ENCODE peak calls at places on chromosomes 16 and 17, in four cellular contexts. M is lower lobe of right lung, Z is fibroblast of mammary gland, N is A549. D is an unnamed sample.

GRCh38 chr17:30476726-30477082 is 504 bp upstream of the GOSR1 start:
- DNase-seq in M (no peak), Z (peak; percentile 10), N (no peak), D (no peak)

GRCh38 chr16:52035406-52035805 is 511.5 kb downstream of the TOX3 start:
- DNase-seq in M (no peak), Z (no peak), N (no peak), D (no peak)

GRCh38 chr16:84446086-84446485 is 58.4 kb downstream of the MEAK7 start:
- DNase-seq in M (peak; percentile 6), Z (no peak), N (no peak), D (no peak)

GRCh38 chr17:76432712-76433336 is 20.1 kb downstream of the UBE2O start:
- DNase-seq in M (no peak), Z (peak; percentile 51), N (no peak), D (no peak)

GRCh38 chr16:88652763-88653065 is 1.9 kb upstream of the CYBA start:
- DNase-seq in M (no peak), Z (no peak), N (no peak), D (no peak)

GRCh38 chr16:74501484-74502479 is 80.5 kb upstream of the CLEC18B start:
- DNase-seq in M (no peak), Z (no peak), N (no peak), D (no peak)

GRCh38 chr17:16926591-16927451 is 45.1 kb downstream of the TNFRSF13B start:
- DNase-seq in M (peak; percentile 38), Z (no peak), N (no peak), D (no peak)

GRCh38 chr16:84357191-84357651 is 11.1 kb upstream of the ATP2C2 start:
- DNase-seq in M (no peak), Z (peak; percentile 35), N (no peak), D (no peak)

GRCh38 chr17:42323268-42323773 is 35.0 kb downstream of the STAT5A start:
- DNase-seq in M (no peak), Z (no peak), N (no peak), D (no peak)

GRCh38 chr17:19460695-19461094 is 49.7 kb downstream of the RNF112 start:
- DNase-seq in M (no peak), Z (peak; percentile 38), N (no peak), D (no peak)

GRCh38 chr16:57786632-57787518 is 15.4 kb downstream of the KIFC3 start:
- DNase-seq in M (peak; percentile 81), Z (peak; percentile 48), N (no peak), D (no peak)

GRCh38 chr17:2893422-2893914 is 97.2 kb downstream of the RAP1GAP2 start:
- DNase-seq in M (no peak), Z (no peak), N (no peak), D (no peak)

GRCh38 chr16:48613061-48613957 is 3.3 kb upstream of the N4BP1 start:
- DNase-seq in M (no peak), Z (no peak), N (no peak), D (no peak)

GRCh38 chr17:81417049-81417878 is 22.0 kb downstream of the BAHCC1 start:
- DNase-seq in M (no peak), Z (peak; percentile 83), N (no peak), D (no peak)

GRCh38 chr16:70778901-70779309 is 22.1 kb downstream of the VAC14 start:
- DNase-seq in M (no peak), Z (peak; percentile 91), N (peak; percentile 88), D (no peak)

GRCh38 chr17:81035389-81036127 is 607 bp downstream of the BAIAP2 start:
- DNase-seq in M (peak; percentile 64), Z (peak; percentile 57), N (no peak), D (no peak)

GRCh38 chr17:31745964-31746650 is 112.9 kb downstream of the COPRS start:
- DNase-seq in M (no peak), Z (no peak), N (no peak), D (no peak)

GRCh38 chr16:48162839-48163410 is 7.1 kb upstream of the ABCC12 start:
- DNase-seq in M (no peak), Z (no peak), N (no peak), D (no peak)

GRCh38 chr17:50564916-50565315 is 4.4 kb downstream of the CACNA1G start:
- DNase-seq in M (no peak), Z (peak; percentile 76), N (no peak), D (no peak)

GRCh38 chr16:13289515-13289914 is 388.1 kb downstream of the SHISA9 start:
- DNase-seq in M (no peak), Z (no peak), N (no peak), D (no peak)

GRCh38 chr16:11796227-11797165 is 562 bp downstream of the ZC3H7A start:
- DNase-seq in M (peak; percentile 79), Z (peak; percentile 46), N (peak; percentile 50), D (no peak)

GRCh38 chr17:2388020-2388704 is 12.7 kb downstream of the MNT start:
- DNase-seq in M (no peak), Z (no peak), N (no peak), D (no peak)

GRCh38 chr17:2303278-2304188 is at the start of the genes SMG6 and SRR:
- DNase-seq in M (peak; percentile 93), Z (peak; percentile 72), N (peak; percentile 95), D (peak; percentile 40)

GRCh38 chr16:86951831-86952598 is 365.2 kb downstream of the C16orf95 start:
- DNase-seq in M (no peak), Z (peak; percentile 100), N (peak; percentile 64), D (no peak)

GRCh38 chr17:80432961-80433550 is 18.1 kb downstream of the ENDOV start:
- DNase-seq in M (peak; percentile 21), Z (no peak), N (no peak), D (no peak)

GRCh38 chr16:11985250-11985649 is 8.7 kb downstream of the SNX29 start:
- DNase-seq in M (no peak), Z (no peak), N (no peak), D (no peak)

GRCh38 chr16:81823111-81823510 is 44.0 kb downstream of the PLCG2 start:
- DNase-seq in M (peak; percentile 67), Z (no peak), N (no peak), D (no peak)

GRCh38 chr17:27649929-27650328 is 18.9 kb downstream of the LGALS9 start:
- DNase-seq in M (no peak), Z (no peak), N (no peak), D (no peak)

GRCh38 chr17:56979091-56979480 is 1.2 kb downstream of the SCPEP1 start:
- DNase-seq in M (no peak), Z (no peak), N (no peak), D (no peak)

GRCh38 chr17:80229011-80229410 is 8.8 kb downstream of the SLC26A11 start:
- DNase-seq in M (peak; percentile 7), Z (no peak), N (no peak), D (no peak)

GRCh38 chr17:15261063-15261817 is 3.9 kb downstream of the PMP22 start:
- DNase-seq in M (peak; percentile 54), Z (peak; percentile 50), N (peak; percentile 87), D (no peak)

GRCh38 chr16:69107311-69107962 is 2.0 kb downstream of the HAS3 start:
- DNase-seq in M (peak; percentile 67), Z (peak; percentile 27), N (no peak), D (no peak)

GRCh38 chr16:2966803-2967184 is 2.4 kb upstream of the PAQR4 start:
- DNase-seq in M (peak; percentile 66), Z (no peak), N (no peak), D (no peak)
- H3K4me3 ChIP-seq in M (peak overlapping the region; percentile 43), Z (no peak overlapping the region), N (no peak overlapping the region), D (peak overlapping the region; percentile 2)

GRCh38 chr16:77782694-77783093 is 5.7 kb upstream of the VAT1L start:
- DNase-seq in M (no peak), Z (peak; percentile 46), N (no peak), D (no peak)
- TF ChIP-seq CTCF in M (peak; percentile 42), Z (peak; percentile 48), N (no peak), D (peak; percentile 33)

DNA sequence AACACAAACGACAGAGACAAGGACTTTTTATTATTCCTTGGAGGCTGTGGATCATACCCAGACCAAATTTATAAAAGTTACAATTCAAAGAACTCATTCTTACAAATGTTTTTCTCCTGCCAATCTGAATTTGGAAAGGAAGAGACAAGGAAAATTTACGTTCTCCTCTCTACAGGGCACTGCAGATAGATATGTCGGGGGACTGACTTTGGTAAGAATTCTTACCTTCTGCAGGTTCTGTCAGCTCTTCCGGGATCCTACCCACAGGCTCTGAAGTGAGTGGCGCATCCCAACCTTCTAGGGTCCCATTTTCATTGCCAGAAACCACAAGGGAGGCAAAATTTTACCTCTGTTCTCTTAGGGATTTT is 2.2 kb upstream of the SLFN12L start:
- DNase-seq in M (no peak), Z (no peak), N (no peak), D (no peak)
- H3K4me3 ChIP-seq in M (peak overlapping the region; percentile 25), Z (no peak overlapping the region), N (no peak overlapping the region), D (peak overlapping the region; percentile 42)

GRCh38 chr17:7897090-7897489 is 8.5 kb downstream of the CHD3 start:
- DNase-seq in M (no peak), Z (no peak), N (no peak), D (no peak)

GRCh38 chr17:7893226-7893880 is 4.8 kb downstream of the CHD3 start:
- DNase-seq in M (no peak), Z (no peak), N (no peak), D (no peak)

GRCh38 chr17:7894226-7894625 is 5.6 kb downstream of the CHD3 start:
- DNase-seq in M (no peak), Z (no peak), N (no peak), D (no peak)

GRCh38 chr17:7894866-7895265 is 6.3 kb downstream of the CHD3 start:
- DNase-seq in M (no peak), Z (no peak), N (no peak), D (no peak)

GRCh38 chr17:7897773-7898172 is 9.2 kb downstream of the CHD3 start:
- DNase-seq in M (no peak), Z (peak; percentile 79), N (peak; percentile 55), D (no peak)
- TF ChIP-seq CTCF in M (peak; percentile 41), Z (peak; percentile 66), N (peak; percentile 64), D (no peak)

DNA sequence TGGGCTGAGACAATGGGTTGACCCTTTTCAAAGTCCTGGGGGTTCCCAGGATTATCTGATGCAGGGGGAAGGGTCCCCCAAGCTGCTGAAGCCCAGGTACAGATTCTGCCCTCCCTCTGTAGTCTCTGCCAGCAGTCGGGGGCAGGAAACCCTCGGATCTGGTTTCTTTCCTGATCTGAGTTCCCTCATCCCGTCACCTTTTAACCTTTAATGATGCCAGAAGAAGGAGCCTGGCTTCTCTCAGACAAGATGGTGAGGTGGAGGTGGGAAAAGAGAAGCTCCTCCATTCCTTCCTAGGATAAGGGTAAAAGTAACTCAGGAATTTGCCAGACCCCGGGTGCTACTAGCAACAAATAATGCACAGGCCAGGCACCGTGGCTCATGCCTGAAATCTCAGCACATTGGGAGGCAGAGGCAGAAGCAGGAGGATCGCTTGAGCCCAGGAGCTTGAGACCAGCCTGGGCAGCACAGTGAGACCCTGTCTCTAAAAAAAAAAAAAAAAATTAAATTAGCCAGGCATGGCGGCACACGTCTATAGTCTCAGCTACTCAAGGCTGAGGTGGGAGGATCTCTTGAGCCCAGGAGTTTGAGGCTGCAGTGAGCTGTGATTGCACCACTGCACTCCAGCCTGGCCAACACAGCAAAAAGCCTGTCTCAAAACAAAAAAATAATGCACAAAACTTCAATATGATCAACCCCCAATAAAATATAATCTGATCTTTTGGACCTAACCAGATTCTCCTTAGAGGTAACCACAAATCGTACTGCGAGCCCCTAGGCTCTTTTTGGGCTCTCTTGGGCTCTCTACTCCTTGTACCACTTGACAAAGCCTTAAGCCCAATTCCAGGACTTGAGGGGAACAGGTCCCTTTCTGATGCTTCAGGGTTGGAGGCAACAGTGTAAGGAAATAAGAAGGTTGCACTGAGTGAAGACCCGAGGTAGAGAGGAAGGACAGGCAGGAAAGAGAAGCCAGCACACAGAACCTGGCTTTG is 5.7 kb downstream of the CDC42EP4 start:
- DNase-seq in M (no peak), Z (no peak), N (no peak), D (no peak)
- H3K4me3 ChIP-seq in M (peak overlapping the region; percentile 41), Z (peak overlapping the region; percentile 39), N (peak overlapping the region; percentile 33), D (no peak overlapping the region)

D was measured in GM12864.